ENCODE peak calls at places on chromosomes 2 and 18, in eight cellular contexts. Y is ELF-1; D is stimulated activated CD8-positive, alpha-beta memory T cell treated with anti-CD3 and anti-CD28 coated beads, Interleukin-15, amount 100 ng/mL, for 4 hours; O is Daoy; P is H4; X is nephron progenitor cell; B is NCI-H146; G is activated CD8-positive, alpha-beta memory T cell treated with anti-CD3 and anti-CD28 coated beads for 1 hour. A is an unnamed sample.

GRCh38 chr2:224284134-224284946 is 117.6 kb downstream of the FAM124B start:
- DNase-seq in B (peak; percentile 4), P (peak; percentile 40), D (no peak), G (no peak), X (peak; percentile 27), Y (peak; percentile 27), O (peak; percentile 20), A (no peak)

GRCh38 chr2:54572636-54573531 is 116.8 kb downstream of the SPTBN1 start:
- DNase-seq in X (no peak), D (no peak), G (no peak), P (no peak), B (peak; percentile 37), Y (peak; percentile 31), O (peak; percentile 83), A (no peak)

GRCh38 chr2:204670756-204671155 is 125.5 kb downstream of the PARD3B start:
- DNase-seq in D (no peak), O (no peak), B (no peak), P (no peak), Y (peak; percentile 15), G (no peak), X (no peak), A (no peak)

GRCh38 chr18:48238206-48238605 is 171.0 kb downstream of the ZBTB7C start:
- DNase-seq in B (no peak), G (no peak), P (peak; percentile 55), O (peak; percentile 49), Y (no peak), X (no peak), D (no peak), A (no peak)

GRCh38 chr18:75362435-75362834 is 65.1 kb downstream of the SMIM21 start:
- DNase-seq in Y (no peak), G (no peak), B (peak; percentile 72), P (no peak), X (no peak), O (no peak), D (no peak), A (no peak)

GRCh38 chr2:216858312-216858711 is 1.6 kb downstream of the TNP1 start:
- DNase-seq in X (no peak), D (no peak), B (no peak), P (no peak), G (no peak), Y (no peak), O (peak; percentile 15), A (no peak)

GRCh38 chr2:154713605-154714004 is 15.1 kb downstream of the KCNJ3 start:
- DNase-seq in Y (no peak), P (no peak), O (no peak), X (no peak), G (no peak), D (no peak), B (no peak), A (no peak)

GRCh38 chr2:18266188-18266587 is 294.3 kb downstream of the RDH14 start:
- DNase-seq in D (no peak), P (no peak), O (no peak), G (no peak), B (no peak), X (no peak), Y (no peak), A (no peak)

GRCh38 chr2:172893654-172894053 is 158.0 kb downstream of the RAPGEF4 start:
- DNase-seq in O (no peak), P (no peak), Y (no peak), D (no peak), G (no peak), B (no peak), X (no peak), A (no peak)

GRCh38 chr2:141264848-141265247 is 866.0 kb downstream of the LRP1B start:
- DNase-seq in Y (no peak), B (no peak), X (no peak), D (no peak), O (no peak), G (no peak), P (no peak), A (no peak)

GRCh38 chr18:10495936-10496335 is 29.9 kb upstream of the NAPG start:
- DNase-seq in Y (no peak), G (no peak), B (no peak), O (no peak), P (no peak), X (no peak), D (no peak), A (no peak)

GRCh38 chr2:104867351-104868080 is 13.6 kb downstream of the POU3F3 start:
- DNase-seq in P (no peak), Y (peak; percentile 44), B (no peak), G (no peak), X (peak; percentile 36), O (peak; percentile 44), D (no peak), A (no peak)